ENCODE peak calls at places on chromosomes 3 and 15, in nine cellular contexts. L, A, W, P, X, O, R, N and D are unnamed samples.

GRCh38 chr3:9955611-9956352 is 3.6 kb upstream of the PRRT3 start:
- DNase-seq in L (no peak), A (no peak), W (no peak), P (peak), X (no peak), O (no peak), R (no peak), N (no peak), D (no peak)

GRCh38 chr3:14587733-14588360 is 47.7 kb upstream of the GRIP2 start:
- DNase-seq in L (no peak), A (peak), W (peak), P (peak), X (no peak), O (no peak), R (no peak), N (peak), D (peak)

GRCh38 chr3:120762575-120762974 is 20.0 kb downstream of the GTF2E1 start:
- DNase-seq in L (no peak), A (no peak), W (peak), P (no peak), X (no peak), O (no peak), R (no peak), N (no peak), D (no peak)

GRCh38 chr3:69744507-69744906 is 5.2 kb downstream of the MITF start:
- DNase-seq in L (no peak), A (no peak), W (no peak), P (peak), X (no peak), O (no peak), R (no peak), N (no peak), D (no peak)

GRCh38 chr3:128878556-128879124 is 780 bp upstream of the ACAD9 start:
- DNase-seq in L (no peak), A (peak), W (peak), P (peak), X (no peak), O (peak), R (peak), N (peak), D (peak)

GRCh38 chr15:70417536-70417935 is 319.8 kb upstream of the TLE3 start:
- DNase-seq in L (no peak), A (no peak), W (no peak), P (no peak), X (no peak), O (no peak), R (no peak), N (no peak), D (no peak)

GRCh38 chr3:3683261-3683660 is 116.0 kb upstream of the LRRN1 start:
- DNase-seq in L (no peak), A (no peak), W (no peak), P (no peak), X (no peak), O (peak), R (no peak), N (peak), D (no peak)

GRCh38 chr15:70799667-70800450 is 36.5 kb upstream of the UACA start:
- DNase-seq in L (no peak), A (peak), W (peak), P (peak), X (no peak), O (peak), R (peak), N (peak), D (peak)

GRCh38 chr15:89142423-89142822 is 54.2 kb downstream of the ABHD2 start:
- DNase-seq in L (no peak), A (no peak), W (no peak), P (no peak), X (no peak), O (no peak), R (no peak), N (no peak), D (no peak)

GRCh38 chr3:25854214-25854613 is 64.3 kb downstream of the OXSM start:
- DNase-seq in L (no peak), A (no peak), W (peak), P (peak), X (no peak), O (peak), R (no peak), N (peak), D (peak)

GRCh38 chr3:186362988-186363387 is 954 bp upstream of the DGKG start:
- DNase-seq in L (no peak), A (no peak), W (no peak), P (no peak), X (no peak), O (no peak), R (peak), N (no peak), D (no peak)

GRCh38 chr3:64009528-64009927 is 13.8 kb downstream of the PSMD6 start:
- DNase-seq in L (no peak), A (no peak), W (no peak), P (no peak), X (no peak), O (no peak), R (no peak), N (no peak), D (no peak)

GRCh38 chr15:49815937-49816336 is 195.1 kb downstream of the DTWD1 start:
- DNase-seq in L (peak), A (peak), W (peak), P (peak), X (no peak), O (peak), R (no peak), N (no peak), D (peak)

GRCh38 chr3:12919205-12919604 is 77.8 kb upstream of the RPL32 start:
- DNase-seq in L (no peak), A (no peak), W (no peak), P (no peak), X (no peak), O (no peak), R (no peak), N (no peak), D (no peak)

GRCh38 chr15:67185051-67185450 is 69.4 kb downstream of the AAGAB start:
- DNase-seq in L (no peak), A (no peak), W (no peak), P (no peak), X (no peak), O (no peak), R (peak), N (no peak), D (no peak)

GRCh38 chr3:187889601-187890404 is 144.5 kb upstream of the BCL6 start:
- DNase-seq in L (peak), A (no peak), W (no peak), P (peak), X (no peak), O (no peak), R (peak), N (no peak), D (no peak)

GRCh38 chr3:151875759-151876158 is 2.3 kb downstream of the SUCNR1 start:
- DNase-seq in L (no peak), A (no peak), W (no peak), P (no peak), X (no peak), O (no peak), R (no peak), N (no peak), D (no peak)

GRCh38 chr3:120167488-120167887 is 73.2 kb upstream of the GSK3B start:
- DNase-seq in L (no peak), A (no peak), W (no peak), P (no peak), X (no peak), O (no peak), R (no peak), N (no peak), D (no peak)

GRCh38 chr3:193240850-193241706 is at the start of gene PLAAT1:
- DNase-seq in L (peak), A (no peak), W (no peak), P (peak), X (peak), O (peak), R (no peak), N (peak), D (peak)

GRCh38 chr3:180855364-180855763 is 57.1 kb upstream of the FXR1 start:
- DNase-seq in L (no peak), A (no peak), W (no peak), P (no peak), X (no peak), O (no peak), R (no peak), N (peak), D (no peak)

GRCh38 chr15:78280289-78281072 is 16.1 kb downstream of the DNAJA4 start:
- DNase-seq in L (no peak), A (no peak), W (no peak), P (peak), X (no peak), O (no peak), R (no peak), N (no peak), D (no peak)

GRCh38 chr15:78282324-78282723 is 17.1 kb downstream of the SKIC8 start:
- DNase-seq in L (no peak), A (no peak), W (no peak), P (peak), X (no peak), O (no peak), R (no peak), N (no peak), D (peak)

GRCh38 chr15:78290222-78290621 is 9.2 kb downstream of the SKIC8 start:
- DNase-seq in L (no peak), A (no peak), W (no peak), P (no peak), X (no peak), O (no peak), R (no peak), N (peak), D (no peak)

DNA sequence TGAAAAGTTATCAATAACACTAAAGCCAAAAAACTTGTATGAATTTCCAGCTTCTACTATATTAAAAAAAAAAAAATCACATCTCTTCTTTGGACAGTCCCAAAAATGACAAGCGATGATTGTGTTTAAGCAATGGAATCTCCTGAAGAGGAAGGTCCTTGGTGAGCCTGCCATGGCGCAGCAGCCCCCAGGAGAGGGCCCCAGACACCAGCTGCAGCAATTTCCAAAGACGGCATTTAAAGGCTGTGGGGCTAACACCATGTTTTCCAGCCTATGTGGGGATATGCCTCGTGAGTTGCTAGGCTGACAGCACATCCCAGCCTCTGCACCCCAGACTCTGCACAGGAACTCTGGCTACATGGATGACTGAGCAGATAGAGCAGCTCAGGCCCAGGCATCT is 14.7 kb downstream of the SKIC8 start:
- DNase-seq in L (no peak), A (no peak), W (no peak), P (no peak), X (no peak), O (no peak), R (no peak), N (no peak), D (no peak)
- TF ChIP-seq CTCF in L (no peak), A (peak), W (no peak), P (no peak), X (no peak), O (peak), R (no peak), N (no peak), D (peak)

DNA sequence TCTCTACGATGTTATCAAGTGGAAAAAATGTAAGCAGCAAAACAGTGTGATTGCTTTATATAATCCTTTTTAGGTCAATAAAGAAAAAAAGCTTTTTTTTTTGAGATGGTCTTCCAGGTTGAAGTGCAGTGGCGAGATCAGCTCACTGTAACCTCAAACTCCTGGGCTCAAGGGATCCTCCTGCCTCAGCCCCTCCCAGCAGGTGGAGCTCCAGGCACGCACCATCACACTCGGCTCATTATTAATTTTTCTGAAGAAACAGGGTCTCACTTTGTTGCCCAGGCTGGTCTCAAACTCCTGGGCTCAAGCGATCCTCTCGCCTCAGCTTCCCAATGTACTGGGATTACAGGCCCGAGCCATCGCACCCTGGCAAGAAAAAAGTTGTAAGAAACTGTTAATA is 17.3 kb downstream of the RNF168 start:
- DNase-seq in L (no peak), A (no peak), W (no peak), P (peak), X (no peak), O (no peak), R (no peak), N (peak), D (no peak)
- TF ChIP-seq CTCF in L (no peak), A (peak), W (peak), P (peak), X (no peak), O (peak), R (no peak), N (peak), D (peak)

GRCh38 chr3:123365450-123366143 is 83.3 kb downstream of the ADCY5 start:
- DNase-seq in L (no peak), A (no peak), W (no peak), P (no peak), X (no peak), O (no peak), R (no peak), N (peak), D (no peak)
- TF ChIP-seq CTCF in L (peak), A (peak), W (peak), P (peak), X (peak), O (peak), R (peak), N (peak), D (peak)

GRCh38 chr3:75254685-75255084 is 409.4 kb upstream of the FRG2C start:
- DNase-seq in L (no peak), A (no peak), W (no peak), P (no peak), X (no peak), O (no peak), R (no peak), N (no peak), D (no peak)
- TF ChIP-seq CTCF in L (no peak), A (no peak), W (no peak), P (no peak), X (no peak), O (no peak), R (no peak), N (no peak), D (no peak)

GRCh38 chr15:98874359-98874758 is 133.2 kb downstream of the PGPEP1L start:
- DNase-seq in L (no peak), A (no peak), W (no peak), P (no peak), X (no peak), O (no peak), R (no peak), N (no peak), D (no peak)

GRCh38 chr15:98875309-98875708 is 132.3 kb downstream of the PGPEP1L start:
- DNase-seq in L (no peak), A (no peak), W (peak), P (peak), X (no peak), O (no peak), R (no peak), N (no peak), D (peak)

GRCh38 chr15:98874773-98875172 is 132.8 kb downstream of the PGPEP1L start:
- DNase-seq in L (no peak), A (no peak), W (no peak), P (peak), X (no peak), O (no peak), R (no peak), N (peak), D (no peak)

GRCh38 chr15:98872777-98873176 is 134.8 kb downstream of the PGPEP1L start:
- DNase-seq in L (no peak), A (no peak), W (no peak), P (no peak), X (no peak), O (no peak), R (no peak), N (no peak), D (peak)

GRCh38 chr15:98873441-98874218 is 134.0 kb downstream of the PGPEP1L start:
- DNase-seq in L (no peak), A (peak), W (peak), P (peak), X (no peak), O (peak), R (no peak), N (peak), D (peak)
- TF ChIP-seq CTCF in L (no peak), A (no peak), W (peak), P (no peak), X (no peak), O (no peak), R (no peak), N (no peak), D (peak)

DNA sequence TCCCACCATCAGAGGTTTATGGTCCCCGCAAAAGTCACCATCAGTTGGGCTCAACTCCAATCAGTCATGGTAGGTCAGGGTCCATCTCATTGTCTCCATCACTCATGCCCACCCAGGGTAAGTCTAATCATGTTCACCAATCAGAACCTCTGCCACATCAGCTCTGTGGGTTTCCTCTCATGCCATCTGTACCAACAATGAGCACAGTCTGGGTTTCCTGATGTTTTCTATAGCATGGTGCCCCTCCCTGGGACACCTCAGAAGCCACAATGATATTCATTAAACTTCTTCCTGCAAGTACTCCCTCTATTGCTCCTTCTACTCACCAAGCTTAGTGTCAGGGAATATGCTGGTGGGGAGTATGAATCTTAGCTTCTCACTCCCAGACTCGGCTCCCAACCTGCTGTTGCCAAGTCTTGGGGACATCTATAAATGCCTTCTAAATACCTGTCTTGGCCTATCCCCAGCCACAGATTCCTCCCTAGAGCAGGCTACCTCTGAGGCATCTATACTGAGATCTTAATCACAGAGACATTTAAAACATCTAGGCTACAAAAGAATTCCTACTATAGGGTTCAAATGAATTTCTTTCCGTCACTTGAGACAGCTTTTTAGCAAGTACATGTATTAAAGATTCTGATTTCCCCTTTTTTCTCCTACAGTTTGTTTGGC is 5.0 kb upstream of the CCR2 start:
- DNase-seq in L (no peak), A (no peak), W (no peak), P (no peak), X (no peak), O (no peak), R (no peak), N (no peak), D (no peak)
- TF ChIP-seq CTCF in L (no peak), A (no peak), W (no peak), P (no peak), X (no peak), O (no peak), R (no peak), N (no peak), D (no peak)

DNA sequence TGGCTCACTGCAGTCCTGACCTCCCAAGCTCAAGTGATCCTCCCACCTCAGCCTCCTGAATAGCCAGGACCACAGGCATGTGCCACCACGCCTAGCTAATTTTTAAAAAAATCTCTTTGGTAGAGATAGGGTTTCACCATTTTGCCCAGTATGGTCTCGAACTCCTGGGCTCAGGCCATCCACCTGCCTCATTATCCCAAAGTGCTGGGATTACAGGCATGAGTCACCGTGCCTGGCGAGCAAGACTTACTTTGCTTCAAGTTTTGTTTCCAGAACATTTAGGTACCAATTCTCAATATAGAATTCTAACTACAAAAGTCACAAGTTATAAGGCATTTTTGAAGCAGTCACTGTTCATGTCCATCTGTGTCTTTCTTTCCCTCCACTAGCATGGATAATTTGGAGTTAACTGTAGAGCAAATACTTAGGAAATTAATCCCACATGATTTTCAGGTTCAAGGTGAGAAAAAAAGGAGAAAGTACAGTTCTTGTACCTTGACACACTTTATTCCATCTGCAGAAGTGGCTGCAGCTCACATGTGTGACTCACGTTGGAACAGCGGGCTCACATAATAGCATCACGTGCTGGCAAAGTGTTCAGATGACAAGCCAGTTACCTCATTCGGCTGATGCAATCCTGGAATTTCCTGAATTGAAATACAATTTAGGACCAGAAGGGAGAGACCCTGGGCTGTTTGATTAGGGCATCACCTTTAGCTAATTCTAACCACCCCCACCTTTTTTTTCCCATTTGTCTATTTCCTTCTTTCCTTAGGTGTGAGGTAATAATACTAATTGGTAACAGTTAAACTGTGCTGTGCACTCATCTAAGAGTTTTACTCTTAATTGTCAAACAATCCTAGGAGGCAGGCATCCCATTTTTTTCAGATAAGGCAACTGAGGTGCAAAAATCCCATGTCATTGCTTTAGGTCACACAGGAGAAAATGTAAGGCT is 46.9 kb upstream of the NEDD4 start:
- DNase-seq in L (peak), A (peak), W (peak), P (peak), X (no peak), O (peak), R (peak), N (peak), D (peak)
- TF ChIP-seq CTCF in L (no peak), A (no peak), W (no peak), P (no peak), X (no peak), O (no peak), R (peak), N (no peak), D (peak)